ENCODE peak calls at places on chromosomes 1 and 21, in six cellular contexts. One of them, this sample, is unnamed.

GRCh38 chr21:17668479-17668878 is 55.8 kb upstream of the BTG3 start:
- DNase-seq in HL-60: no peak
- DNase-seq in A549: no peak
- DNase-seq in Panc1: no peak
- DNase-seq in HCT116: no peak
- DNase-seq in GM12878: no peak
- DNase-seq in this sample: no peak

GRCh38 chr1:201946224-201946908 is at the start of gene LMOD1:
- DNase-seq in HL-60: no peak
- DNase-seq in A549: no peak
- DNase-seq in Panc1: no peak
- DNase-seq in HCT116: no peak
- DNase-seq in GM12878: no peak
- DNase-seq in this sample: peak; percentile 96

GRCh38 chr1:247855911-247856310 is 1.1 kb upstream of the TRIM58 start:
- DNase-seq in HL-60: no peak
- DNase-seq in A549: no peak
- DNase-seq in Panc1: no peak
- DNase-seq in HCT116: no peak
- DNase-seq in GM12878: no peak
- DNase-seq in this sample: no peak

GRCh38 chr1:113545210-113545609 is 154.9 kb downstream of the MAGI3 start:
- DNase-seq in HL-60: no peak
- DNase-seq in A549: no peak
- DNase-seq in Panc1: no peak
- DNase-seq in HCT116: no peak
- DNase-seq in GM12878: no peak
- DNase-seq in this sample: no peak

GRCh38 chr1:31739281-31739853 is 24.8 kb downstream of the ADGRB2 start:
- DNase-seq in HL-60: no peak
- DNase-seq in A549: no peak
- DNase-seq in Panc1: no peak
- DNase-seq in HCT116: peak; percentile 33
- DNase-seq in GM12878: no peak
- DNase-seq in this sample: peak; percentile 62

GRCh38 chr1:40314721-40315238 is 2.3 kb downstream of the COL9A2 start:
- DNase-seq in HL-60: no peak
- DNase-seq in A549: no peak
- DNase-seq in Panc1: no peak
- DNase-seq in HCT116: no peak
- DNase-seq in GM12878: no peak
- DNase-seq in this sample: peak; percentile 45

GRCh38 chr1:169110691-169111447 is 4.4 kb downstream of the ATP1B1 start:
- DNase-seq in HL-60: no peak
- DNase-seq in A549: no peak
- DNase-seq in Panc1: no peak
- DNase-seq in HCT116: no peak
- DNase-seq in GM12878: no peak
- DNase-seq in this sample: no peak

GRCh38 chr21:36627242-36627641 is 71.7 kb upstream of the SIM2 start:
- DNase-seq in HL-60: no peak
- DNase-seq in A549: no peak
- DNase-seq in Panc1: no peak
- DNase-seq in HCT116: no peak
- DNase-seq in GM12878: no peak
- DNase-seq in this sample: no peak

GRCh38 chr1:234069760-234070159 is 165.3 kb downstream of the SLC35F3 start:
- DNase-seq in HL-60: no peak
- DNase-seq in A549: no peak
- DNase-seq in Panc1: no peak
- DNase-seq in HCT116: no peak
- DNase-seq in GM12878: no peak
- DNase-seq in this sample: peak; percentile 38

GRCh38 chr1:44947060-44947773 is 39.2 kb downstream of the EIF2B3 start:
- DNase-seq in HL-60: no peak
- DNase-seq in A549: no peak
- DNase-seq in Panc1: no peak
- DNase-seq in HCT116: no peak
- DNase-seq in GM12878: no peak
- DNase-seq in this sample: no peak

GRCh38 chr1:201686709-201687455 is 142.1 kb upstream of the IPO9 start:
- DNase-seq in HL-60: peak; percentile 13
- DNase-seq in A549: peak; percentile 33
- DNase-seq in Panc1: no peak
- DNase-seq in HCT116: no peak
- DNase-seq in GM12878: no peak
- DNase-seq in this sample: peak; percentile 67

GRCh38 chr1:91613594-91613993 is 112.9 kb downstream of the CDC7 start:
- DNase-seq in HL-60: no peak
- DNase-seq in A549: peak; percentile 25
- DNase-seq in Panc1: no peak
- DNase-seq in HCT116: no peak
- DNase-seq in GM12878: no peak
- DNase-seq in this sample: no peak

GRCh38 chr21:45132841-45133573 is 58.6 kb downstream of the ADARB1 start:
- DNase-seq in HL-60: no peak
- DNase-seq in A549: no peak
- DNase-seq in Panc1: no peak
- DNase-seq in HCT116: no peak
- DNase-seq in GM12878: no peak
- DNase-seq in this sample: no peak

GRCh38 chr1:19646366-19646765 is 2.3 kb downstream of the NBL1 start:
- DNase-seq in HL-60: no peak
- DNase-seq in A549: no peak
- DNase-seq in Panc1: no peak
- DNase-seq in HCT116: no peak
- DNase-seq in GM12878: no peak
- DNase-seq in this sample: no peak

GRCh38 chr1:228164561-228165371 is 838 bp upstream of the IBA57 start:
- DNase-seq in HL-60: peak; percentile 66
- DNase-seq in A549: no peak
- DNase-seq in Panc1: no peak
- DNase-seq in HCT116: no peak
- DNase-seq in GM12878: no peak
- DNase-seq in this sample: no peak

GRCh38 chr21:28614816-28615215 is 377.9 kb downstream of the LTN1 start:
- DNase-seq in HL-60: no peak
- DNase-seq in A549: no peak
- DNase-seq in Panc1: no peak
- DNase-seq in HCT116: no peak
- DNase-seq in GM12878: no peak
- DNase-seq in this sample: no peak

GRCh38 chr21:28617300-28617699 is 375.4 kb downstream of the LTN1 start:
- DNase-seq in HL-60: no peak
- DNase-seq in A549: no peak
- DNase-seq in Panc1: no peak
- DNase-seq in HCT116: no peak
- DNase-seq in GM12878: no peak
- DNase-seq in this sample: no peak

GRCh38 chr21:28615276-28615675 is 377.4 kb downstream of the LTN1 start:
- DNase-seq in HL-60: no peak
- DNase-seq in A549: no peak
- DNase-seq in Panc1: no peak
- DNase-seq in HCT116: no peak
- DNase-seq in GM12878: no peak
- DNase-seq in this sample: no peak
- TF ChIP-seq REST in HL-60: no peak
- TF ChIP-seq REST in A549: no peak
- TF ChIP-seq REST in Panc1: no peak
- TF ChIP-seq REST in HCT116: no peak
- TF ChIP-seq REST in GM12878: no peak
- TF ChIP-seq REST in this sample: no peak

DNA sequence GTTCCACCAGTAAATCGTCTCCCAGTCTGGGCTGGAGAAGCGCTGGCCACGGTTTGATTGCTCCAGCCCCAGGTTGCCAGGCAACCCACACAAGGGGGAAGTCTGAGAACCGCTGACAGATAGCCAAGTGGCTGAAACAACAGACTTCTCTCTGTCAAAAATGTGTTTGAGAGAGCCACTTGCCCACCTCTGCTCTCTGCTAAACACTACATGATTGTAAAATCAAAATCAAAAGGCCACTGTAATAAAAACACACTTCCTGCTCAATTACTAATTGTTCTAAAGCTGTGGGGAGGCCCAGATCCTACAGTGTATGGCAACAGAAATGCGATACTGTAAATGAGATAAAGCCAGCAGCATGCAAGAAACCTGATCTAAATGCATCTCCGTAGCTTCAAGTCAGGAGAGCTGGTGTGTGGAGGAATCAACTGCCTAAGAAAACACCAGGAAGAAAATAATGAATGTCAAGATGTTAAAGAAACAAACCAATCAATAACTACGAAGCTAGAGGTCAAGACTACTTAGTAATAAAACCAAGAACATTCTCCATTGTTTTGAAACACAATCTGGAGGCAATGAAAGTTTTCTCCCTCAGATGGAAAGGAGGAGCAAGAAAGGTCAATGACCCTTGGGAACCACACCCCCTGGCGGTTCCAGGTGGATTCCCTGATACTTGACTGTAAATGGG is 121.2 kb downstream of the SLC45A1 start:
- DNase-seq in HL-60: peak; percentile 71
- DNase-seq in A549: no peak
- DNase-seq in Panc1: no peak
- DNase-seq in HCT116: no peak
- DNase-seq in GM12878: no peak
- DNase-seq in this sample: peak; percentile 88
- H3K4me3 ChIP-seq in HL-60: no peak overlapping the region
- H3K4me3 ChIP-seq in A549: no peak overlapping the region
- H3K4me3 ChIP-seq in Panc1: no peak overlapping the region
- H3K4me3 ChIP-seq in HCT116: no peak overlapping the region
- H3K4me3 ChIP-seq in GM12878: no peak overlapping the region
- H3K4me3 ChIP-seq in this sample: no peak overlapping the region

GRCh38 chr1:28640766-28641165 is 2.1 kb downstream of the TAF12 start:
- DNase-seq in HL-60: no peak
- DNase-seq in A549: no peak
- DNase-seq in Panc1: no peak
- DNase-seq in HCT116: peak; percentile 37
- DNase-seq in GM12878: no peak
- DNase-seq in this sample: peak; percentile 36

GRCh38 chr1:28642056-28642846 is 616 bp downstream of the TAF12 start:
- DNase-seq in HL-60: no peak
- DNase-seq in A549: peak; percentile 25
- DNase-seq in Panc1: no peak
- DNase-seq in HCT116: no peak
- DNase-seq in GM12878: no peak
- DNase-seq in this sample: peak; percentile 35

GRCh38 chr1:28648493-28649238 is at the start of gene RNU11:
- DNase-seq in HL-60: peak; percentile 93
- DNase-seq in A549: peak; percentile 77
- DNase-seq in Panc1: peak; percentile 98
- DNase-seq in HCT116: peak; percentile 98
- DNase-seq in GM12878: peak; percentile 97
- DNase-seq in this sample: peak; percentile 97

GRCh38 chr1:28646040-28646439 is 2.4 kb upstream of the RNU11 start:
- DNase-seq in HL-60: no peak
- DNase-seq in A549: no peak
- DNase-seq in Panc1: no peak
- DNase-seq in HCT116: no peak
- DNase-seq in GM12878: no peak
- DNase-seq in this sample: no peak

GRCh38 chr1:28642847-28643635 is at the start of gene TAF12:
- DNase-seq in HL-60: peak; percentile 98
- DNase-seq in A549: peak; percentile 82
- DNase-seq in Panc1: peak; percentile 87
- DNase-seq in HCT116: peak; percentile 89
- DNase-seq in GM12878: peak; percentile 93
- DNase-seq in this sample: peak; percentile 96
- TF ChIP-seq CTCF in HL-60: peak; percentile 26
- TF ChIP-seq CTCF in A549: peak; percentile 40
- TF ChIP-seq CTCF in Panc1: peak; percentile 75
- TF ChIP-seq CTCF in HCT116: peak; percentile 27
- TF ChIP-seq CTCF in GM12878: peak; percentile 42
- TF ChIP-seq CTCF in this sample: no peak

DNA sequence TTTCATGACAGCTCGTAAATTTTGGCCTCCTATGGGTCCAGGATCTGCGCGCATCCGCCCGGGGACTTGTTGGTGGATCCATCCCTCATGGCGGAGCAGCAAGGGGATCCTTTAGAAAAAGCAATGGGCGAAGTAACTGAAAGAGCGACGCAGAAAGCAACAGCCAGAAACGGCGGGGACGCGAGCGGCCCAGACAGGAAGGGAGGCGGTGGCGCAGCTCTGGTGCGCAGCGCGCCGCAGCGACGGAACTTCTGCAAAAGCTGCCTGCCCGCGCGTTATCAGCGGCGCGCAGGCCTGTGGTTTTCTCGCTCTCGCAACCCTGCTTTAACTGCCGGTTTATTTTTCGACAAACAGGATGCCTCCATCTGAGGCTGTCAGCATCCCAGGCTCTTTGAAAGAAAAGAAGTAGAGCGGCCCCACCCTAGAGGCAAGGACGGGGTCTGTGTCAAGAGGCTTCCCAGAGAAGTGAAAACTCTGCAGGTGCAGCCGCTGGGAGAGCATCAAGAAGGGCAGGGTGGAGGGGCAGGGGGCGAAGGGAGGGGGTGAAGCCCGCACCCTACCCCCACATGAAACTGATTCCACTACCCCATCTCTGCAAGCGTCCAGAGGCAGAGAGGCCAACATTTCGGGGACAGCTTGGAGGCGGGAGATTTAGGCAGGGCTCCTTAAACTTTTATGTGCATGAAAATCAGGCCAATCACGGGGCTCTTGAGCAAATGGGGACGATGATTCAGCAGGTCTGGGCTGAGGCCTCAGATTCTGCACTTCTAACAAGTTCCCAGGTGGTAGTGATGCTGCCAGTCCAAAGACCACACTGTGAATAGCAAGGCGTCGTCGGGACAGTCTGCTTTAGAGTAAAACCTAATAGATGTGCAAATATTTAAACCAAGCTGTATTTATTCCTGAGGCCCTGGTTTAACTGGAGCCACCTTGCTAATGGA is 22.2 kb downstream of the RUNX1 start:
- DNase-seq in HL-60: peak; percentile 71
- DNase-seq in A549: no peak
- DNase-seq in Panc1: no peak
- DNase-seq in HCT116: no peak
- DNase-seq in GM12878: no peak
- DNase-seq in this sample: peak; percentile 83
- TF ChIP-seq REST in HL-60: no peak
- TF ChIP-seq REST in A549: no peak
- TF ChIP-seq REST in Panc1: no peak
- TF ChIP-seq REST in HCT116: no peak
- TF ChIP-seq REST in GM12878: no peak
- TF ChIP-seq REST in this sample: no peak

GRCh38 chr1:176515310-176515709 is 52.3 kb downstream of the PAPPA2 start:
- DNase-seq in HL-60: no peak
- DNase-seq in A549: no peak
- DNase-seq in Panc1: peak; percentile 48
- DNase-seq in HCT116: no peak
- DNase-seq in GM12878: no peak
- DNase-seq in this sample: no peak

GRCh38 chr1:176517484-176517883 is 54.5 kb downstream of the PAPPA2 start:
- DNase-seq in HL-60: no peak
- DNase-seq in A549: no peak
- DNase-seq in Panc1: peak; percentile 63
- DNase-seq in HCT116: no peak
- DNase-seq in GM12878: peak; percentile 1
- DNase-seq in this sample: no peak

DNA sequence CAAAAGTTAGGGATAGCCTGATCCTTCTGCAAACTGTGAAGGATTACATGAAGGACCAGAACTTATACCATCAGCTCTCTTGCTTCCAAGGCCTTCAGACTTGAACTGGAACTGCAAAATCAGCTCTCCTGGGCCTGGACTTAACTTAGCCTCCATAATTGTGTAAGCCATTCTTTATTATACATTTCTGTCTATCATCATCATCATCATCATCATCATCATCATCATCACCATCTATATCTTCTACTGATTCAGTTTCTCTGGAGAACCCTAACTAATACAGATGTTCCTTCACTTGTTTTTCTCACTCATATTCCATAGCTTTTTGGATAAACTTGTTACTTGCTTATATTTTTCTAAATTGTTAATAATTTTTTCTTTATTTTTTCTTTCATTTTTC is 50.0 kb downstream of the PAPPA2 start:
- DNase-seq in HL-60: no peak
- DNase-seq in A549: no peak
- DNase-seq in Panc1: no peak
- DNase-seq in HCT116: no peak
- DNase-seq in GM12878: no peak
- DNase-seq in this sample: no peak
- H3K4me3 ChIP-seq in HL-60: no peak overlapping the region
- H3K4me3 ChIP-seq in A549: no peak overlapping the region
- H3K4me3 ChIP-seq in Panc1: no peak overlapping the region
- H3K4me3 ChIP-seq in HCT116: no peak overlapping the region
- H3K4me3 ChIP-seq in GM12878: no peak overlapping the region
- H3K4me3 ChIP-seq in this sample: no peak overlapping the region